ENCODE peak calls at places on chromosome 10, in nine cellular contexts. One of them, this sample, is unnamed.

GRCh38 chr10:77566228-77566627 is 71.4 kb downstream of the KCNMA1 start:
- DNase-seq in endothelial cell: no peak
- DNase-seq in GM20000: no peak
- DNase-seq in psoas muscle: peak
- DNase-seq in foreskin fibroblast: no peak
- DNase-seq in OCI-LY7: no peak
- DNase-seq in GM23338: no peak
- DNase-seq in hepatocyte: no peak
- DNase-seq in IMR-90: peak
- DNase-seq in this sample: no peak

GRCh38 chr10:34196058-34196433 is 619.0 kb downstream of the PARD3 start:
- DNase-seq in endothelial cell: no peak
- DNase-seq in GM20000: no peak
- DNase-seq in psoas muscle: no peak
- DNase-seq in foreskin fibroblast: no peak
- DNase-seq in OCI-LY7: no peak
- DNase-seq in GM23338: no peak
- DNase-seq in hepatocyte: no peak
- DNase-seq in IMR-90: no peak
- DNase-seq in this sample: no peak

GRCh38 chr10:35422236-35422635 is 85.9 kb downstream of the CCNY start:
- DNase-seq in endothelial cell: no peak
- DNase-seq in GM20000: no peak
- DNase-seq in psoas muscle: no peak
- DNase-seq in foreskin fibroblast: no peak
- DNase-seq in OCI-LY7: no peak
- DNase-seq in GM23338: no peak
- DNase-seq in hepatocyte: no peak
- DNase-seq in IMR-90: peak
- DNase-seq in this sample: no peak

GRCh38 chr10:12726971-12727831 is 274.3 kb downstream of the CCDC3 start:
- DNase-seq in endothelial cell: no peak
- DNase-seq in GM20000: no peak
- DNase-seq in psoas muscle: no peak
- DNase-seq in foreskin fibroblast: no peak
- DNase-seq in OCI-LY7: no peak
- DNase-seq in GM23338: no peak
- DNase-seq in hepatocyte: no peak
- DNase-seq in IMR-90: no peak
- DNase-seq in this sample: no peak

GRCh38 chr10:114648368-114648767 is 9.7 kb downstream of the ABLIM1 start:
- DNase-seq in endothelial cell: no peak
- DNase-seq in GM20000: no peak
- DNase-seq in psoas muscle: no peak
- DNase-seq in foreskin fibroblast: peak
- DNase-seq in OCI-LY7: no peak
- DNase-seq in GM23338: no peak
- DNase-seq in hepatocyte: peak
- DNase-seq in IMR-90: peak
- DNase-seq in this sample: no peak

GRCh38 chr10:125005312-125006187 is 63.6 kb downstream of the ZRANB1 start:
- DNase-seq in endothelial cell: no peak
- DNase-seq in GM20000: no peak
- DNase-seq in psoas muscle: no peak
- DNase-seq in foreskin fibroblast: no peak
- DNase-seq in OCI-LY7: no peak
- DNase-seq in GM23338: no peak
- DNase-seq in hepatocyte: no peak
- DNase-seq in IMR-90: no peak
- DNase-seq in this sample: no peak

GRCh38 chr10:118569241-118569881 is 26.1 kb downstream of the PRLHR start:
- DNase-seq in endothelial cell: no peak
- DNase-seq in GM20000: no peak
- DNase-seq in psoas muscle: no peak
- DNase-seq in foreskin fibroblast: peak
- DNase-seq in OCI-LY7: no peak
- DNase-seq in GM23338: no peak
- DNase-seq in hepatocyte: no peak
- DNase-seq in IMR-90: peak
- DNase-seq in this sample: no peak

GRCh38 chr10:102819054-102819453 is 18.2 kb downstream of the CYP17A1 start:
- DNase-seq in endothelial cell: no peak
- DNase-seq in GM20000: no peak
- DNase-seq in psoas muscle: no peak
- DNase-seq in foreskin fibroblast: no peak
- DNase-seq in OCI-LY7: no peak
- DNase-seq in GM23338: no peak
- DNase-seq in hepatocyte: no peak
- DNase-seq in IMR-90: no peak
- DNase-seq in this sample: no peak

GRCh38 chr10:18618995-18619394 is 32.4 kb downstream of the NSUN6 start:
- DNase-seq in endothelial cell: no peak
- DNase-seq in GM20000: no peak
- DNase-seq in psoas muscle: no peak
- DNase-seq in foreskin fibroblast: no peak
- DNase-seq in OCI-LY7: no peak
- DNase-seq in GM23338: no peak
- DNase-seq in hepatocyte: no peak
- DNase-seq in IMR-90: no peak
- DNase-seq in this sample: no peak

GRCh38 chr10:114313139-114313538 is 74.1 kb downstream of the VWA2 start:
- DNase-seq in endothelial cell: no peak
- DNase-seq in GM20000: no peak
- DNase-seq in psoas muscle: no peak
- DNase-seq in foreskin fibroblast: no peak
- DNase-seq in OCI-LY7: no peak
- DNase-seq in GM23338: no peak
- DNase-seq in hepatocyte: no peak
- DNase-seq in IMR-90: no peak
- DNase-seq in this sample: no peak

GRCh38 chr10:101839002-101839401 is 4.6 kb downstream of the KCNIP2 start:
- DNase-seq in endothelial cell: no peak
- DNase-seq in GM20000: no peak
- DNase-seq in psoas muscle: no peak
- DNase-seq in foreskin fibroblast: no peak
- DNase-seq in OCI-LY7: no peak
- DNase-seq in GM23338: no peak
- DNase-seq in hepatocyte: no peak
- DNase-seq in IMR-90: no peak
- DNase-seq in this sample: no peak

GRCh38 chr10:30751678-30752331 is 122.3 kb upstream of the LYZL2 start:
- DNase-seq in endothelial cell: peak
- DNase-seq in GM20000: peak
- DNase-seq in psoas muscle: peak
- DNase-seq in foreskin fibroblast: peak
- DNase-seq in OCI-LY7: peak
- DNase-seq in GM23338: peak
- DNase-seq in hepatocyte: peak
- DNase-seq in IMR-90: peak
- DNase-seq in this sample: peak

GRCh38 chr10:91010952-91011351 is 90.1 kb upstream of the ANKRD1 start:
- DNase-seq in endothelial cell: no peak
- DNase-seq in GM20000: no peak
- DNase-seq in psoas muscle: no peak
- DNase-seq in foreskin fibroblast: no peak
- DNase-seq in OCI-LY7: no peak
- DNase-seq in GM23338: no peak
- DNase-seq in hepatocyte: no peak
- DNase-seq in IMR-90: peak
- DNase-seq in this sample: no peak

GRCh38 chr10:80429521-80429966 is 21.2 kb downstream of the PRXL2A start:
- DNase-seq in endothelial cell: no peak
- DNase-seq in GM20000: no peak
- DNase-seq in psoas muscle: no peak
- DNase-seq in foreskin fibroblast: no peak
- DNase-seq in OCI-LY7: no peak
- DNase-seq in GM23338: no peak
- DNase-seq in hepatocyte: no peak
- DNase-seq in IMR-90: no peak
- DNase-seq in this sample: no peak

GRCh38 chr10:114374141-114374791 is 30.0 kb downstream of the AFAP1L2 start:
- DNase-seq in endothelial cell: no peak
- DNase-seq in GM20000: no peak
- DNase-seq in psoas muscle: peak
- DNase-seq in foreskin fibroblast: no peak
- DNase-seq in OCI-LY7: no peak
- DNase-seq in GM23338: no peak
- DNase-seq in hepatocyte: peak
- DNase-seq in IMR-90: peak
- DNase-seq in this sample: no peak

GRCh38 chr10:12077580-12078180 is 8.9 kb downstream of the DHTKD1 start:
- DNase-seq in endothelial cell: no peak
- DNase-seq in GM20000: peak
- DNase-seq in psoas muscle: no peak
- DNase-seq in foreskin fibroblast: no peak
- DNase-seq in OCI-LY7: peak
- DNase-seq in GM23338: no peak
- DNase-seq in hepatocyte: no peak
- DNase-seq in IMR-90: no peak
- DNase-seq in this sample: peak

GRCh38 chr10:45377858-45378257 is 3.8 kb downstream of the ALOX5 start:
- DNase-seq in endothelial cell: no peak
- DNase-seq in GM20000: peak
- DNase-seq in psoas muscle: no peak
- DNase-seq in foreskin fibroblast: no peak
- DNase-seq in OCI-LY7: no peak
- DNase-seq in GM23338: no peak
- DNase-seq in hepatocyte: no peak
- DNase-seq in IMR-90: no peak
- DNase-seq in this sample: no peak

GRCh38 chr10:51242393-51242792 is 168.1 kb downstream of the PRKG1 start:
- DNase-seq in endothelial cell: no peak
- DNase-seq in GM20000: no peak
- DNase-seq in psoas muscle: no peak
- DNase-seq in foreskin fibroblast: no peak
- DNase-seq in OCI-LY7: no peak
- DNase-seq in GM23338: no peak
- DNase-seq in hepatocyte: no peak
- DNase-seq in IMR-90: no peak
- DNase-seq in this sample: no peak
- TF ChIP-seq CTCF in endothelial cell: no peak
- TF ChIP-seq CTCF in GM20000: no peak
- TF ChIP-seq CTCF in psoas muscle: no peak
- TF ChIP-seq CTCF in foreskin fibroblast: no peak
- TF ChIP-seq CTCF in OCI-LY7: no peak
- TF ChIP-seq CTCF in GM23338: no peak
- TF ChIP-seq CTCF in hepatocyte: no peak
- TF ChIP-seq CTCF in IMR-90: no peak
- TF ChIP-seq CTCF in this sample: no peak

DNA sequence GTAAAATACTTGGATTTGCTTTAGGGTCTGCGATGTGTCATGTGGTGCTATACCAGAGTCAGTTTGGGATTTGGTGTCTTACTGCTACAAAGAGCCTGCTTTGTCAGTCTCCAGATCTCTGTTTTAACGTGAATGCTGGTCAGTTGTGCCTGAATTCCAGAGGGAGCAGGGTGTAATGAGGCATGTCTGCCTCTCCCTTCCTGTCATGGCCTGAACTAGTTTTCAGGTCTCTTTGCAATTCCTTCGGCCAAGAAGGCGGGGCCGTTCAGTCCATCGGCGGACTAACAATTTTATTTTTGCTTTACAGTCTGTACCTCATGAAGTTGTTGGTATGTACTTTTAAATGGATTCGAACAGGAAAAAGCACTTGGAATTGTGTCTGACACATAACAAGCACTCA is 465.1 kb upstream of the ADARB2 start:
- DNase-seq in endothelial cell: no peak
- DNase-seq in GM20000: no peak
- DNase-seq in psoas muscle: no peak
- DNase-seq in foreskin fibroblast: no peak
- DNase-seq in OCI-LY7: no peak
- DNase-seq in GM23338: peak
- DNase-seq in hepatocyte: no peak
- DNase-seq in IMR-90: no peak
- DNase-seq in this sample: no peak
- TF ChIP-seq CTCF in endothelial cell: no peak
- TF ChIP-seq CTCF in GM20000: no peak
- TF ChIP-seq CTCF in psoas muscle: no peak
- TF ChIP-seq CTCF in foreskin fibroblast: no peak
- TF ChIP-seq CTCF in OCI-LY7: no peak
- TF ChIP-seq CTCF in GM23338: no peak
- TF ChIP-seq CTCF in hepatocyte: no peak
- TF ChIP-seq CTCF in IMR-90: no peak
- TF ChIP-seq CTCF in this sample: no peak

GRCh38 chr10:92110039-92110794 is 180.7 kb downstream of the CPEB3 start:
- DNase-seq in endothelial cell: no peak
- DNase-seq in GM20000: no peak
- DNase-seq in psoas muscle: no peak
- DNase-seq in foreskin fibroblast: no peak
- DNase-seq in OCI-LY7: no peak
- DNase-seq in GM23338: no peak
- DNase-seq in hepatocyte: no peak
- DNase-seq in IMR-90: peak
- DNase-seq in this sample: no peak
- TF ChIP-seq CTCF in endothelial cell: no peak
- TF ChIP-seq CTCF in GM20000: no peak
- TF ChIP-seq CTCF in psoas muscle: no peak
- TF ChIP-seq CTCF in foreskin fibroblast: no peak
- TF ChIP-seq CTCF in OCI-LY7: no peak
- TF ChIP-seq CTCF in GM23338: no peak
- TF ChIP-seq CTCF in hepatocyte: no peak
- TF ChIP-seq CTCF in IMR-90: no peak
- TF ChIP-seq CTCF in this sample: no peak

DNA sequence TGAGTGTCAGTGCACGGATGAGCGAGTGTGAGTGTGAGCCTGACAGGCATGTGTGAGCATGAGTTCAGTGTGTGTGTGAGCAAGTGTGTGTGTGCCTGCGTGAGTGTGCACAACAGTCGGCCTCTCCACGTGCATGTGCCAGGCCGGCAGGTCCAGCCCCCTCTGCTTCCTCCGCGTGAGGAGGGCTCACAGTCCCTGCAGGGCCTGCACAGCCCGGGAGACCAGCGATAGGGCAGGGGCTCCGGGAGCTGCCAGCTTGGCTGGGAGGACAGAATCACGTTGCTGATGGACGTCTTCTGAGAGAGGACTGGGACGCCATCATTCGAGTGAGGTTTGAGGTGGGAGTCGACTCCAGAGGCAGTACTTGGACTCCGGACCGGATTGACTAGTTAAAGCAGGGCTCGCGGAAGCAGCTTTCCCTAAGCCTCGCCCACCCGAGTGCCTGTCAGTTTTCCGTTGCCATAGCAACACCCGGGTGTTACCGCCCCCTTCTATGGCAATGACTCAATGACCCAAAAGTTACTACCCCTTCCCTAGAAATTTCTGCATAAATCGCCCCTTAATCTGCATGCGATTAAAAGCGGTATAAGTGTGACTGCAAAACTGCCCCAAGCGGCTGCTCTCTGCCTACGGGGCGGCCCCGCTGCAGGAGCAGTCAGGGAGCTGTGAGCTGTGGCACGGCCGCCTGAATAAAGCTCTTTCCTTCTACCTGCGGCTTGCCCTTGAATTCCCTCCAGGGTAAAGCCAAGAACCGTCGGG is 19.7 kb upstream of the CFAP46 start:
- DNase-seq in endothelial cell: peak
- DNase-seq in GM20000: peak
- DNase-seq in psoas muscle: peak
- DNase-seq in foreskin fibroblast: peak
- DNase-seq in OCI-LY7: peak
- DNase-seq in GM23338: peak
- DNase-seq in hepatocyte: peak
- DNase-seq in IMR-90: peak
- DNase-seq in this sample: peak
- TF ChIP-seq CTCF in endothelial cell: no peak
- TF ChIP-seq CTCF in GM20000: no peak
- TF ChIP-seq CTCF in psoas muscle: no peak
- TF ChIP-seq CTCF in foreskin fibroblast: no peak
- TF ChIP-seq CTCF in OCI-LY7: peak
- TF ChIP-seq CTCF in GM23338: no peak
- TF ChIP-seq CTCF in hepatocyte: no peak
- TF ChIP-seq CTCF in IMR-90: no peak
- TF ChIP-seq CTCF in this sample: peak

GRCh38 chr10:24944512-24945255 is 7.7 kb downstream of the PRTFDC1 start:
- DNase-seq in endothelial cell: no peak
- DNase-seq in GM20000: no peak
- DNase-seq in psoas muscle: no peak
- DNase-seq in foreskin fibroblast: peak
- DNase-seq in OCI-LY7: no peak
- DNase-seq in GM23338: no peak
- DNase-seq in hepatocyte: peak
- DNase-seq in IMR-90: peak
- DNase-seq in this sample: no peak
- TF ChIP-seq CTCF in endothelial cell: no peak
- TF ChIP-seq CTCF in GM20000: no peak
- TF ChIP-seq CTCF in psoas muscle: no peak
- TF ChIP-seq CTCF in foreskin fibroblast: no peak
- TF ChIP-seq CTCF in OCI-LY7: no peak
- TF ChIP-seq CTCF in GM23338: no peak
- TF ChIP-seq CTCF in hepatocyte: peak
- TF ChIP-seq CTCF in IMR-90: no peak
- TF ChIP-seq CTCF in this sample: no peak

This sample was measured in GM06990.